ENCODE peak calls at places on chromosomes 11 and 22, in six cellular contexts. X, E, W, V, J and D are unnamed samples.

GRCh38 chr11:83294208-83294607 is 8.0 kb upstream of the CCDC90B start:
- DNase-seq in X (no peak), E (no peak), W (no peak), V (no peak), J (no peak), D (no peak)

GRCh38 chr11:96145163-96145585 is 197.8 kb downstream of the MAML2 start:
- DNase-seq in X (no peak), E (no peak), W (peak; percentile 43), V (no peak), J (peak; percentile 41), D (peak; percentile 33)

GRCh38 chr11:47915407-47916137 is 64.8 kb upstream of the PTPRJ start:
- DNase-seq in X (no peak), E (no peak), W (no peak), V (no peak), J (no peak), D (no peak)

GRCh38 chr22:45889539-45890350 is 87.2 kb downstream of the WNT7B start:
- DNase-seq in X (no peak), E (no peak), W (peak; percentile 29), V (no peak), J (no peak), D (no peak)

GRCh38 chr22:20750461-20751184 is 23.3 kb upstream of the SERPIND1 start:
- DNase-seq in X (no peak), E (peak; percentile 50), W (peak; percentile 92), V (peak; percentile 58), J (peak; percentile 83), D (peak; percentile 73)

GRCh38 chr11:118524356-118524755 is 2.9 kb upstream of the TTC36 start:
- DNase-seq in X (peak; percentile 50), E (no peak), W (no peak), V (no peak), J (no peak), D (no peak)

GRCh38 chr11:94602430-94603372 is 35.5 kb downstream of the PIWIL4 start:
- DNase-seq in X (no peak), E (no peak), W (peak; percentile 86), V (peak; percentile 77), J (peak; percentile 91), D (peak; percentile 86)

GRCh38 chr11:60905551-60906113 is 753 bp downstream of the PRPF19 start:
- DNase-seq in X (no peak), E (no peak), W (peak; percentile 45), V (peak; percentile 53), J (peak; percentile 87), D (peak; percentile 62)

GRCh38 chr22:37379716-37380115 is 47.6 kb downstream of the ELFN2 start:
- DNase-seq in X (no peak), E (no peak), W (no peak), V (no peak), J (no peak), D (no peak)
- H3K4me3 ChIP-seq in X (no peak overlapping the region), E (no peak overlapping the region), W (no peak overlapping the region), V (no peak overlapping the region), J (no peak overlapping the region), D (no peak overlapping the region)

GRCh38 chr11:30452842-30453241 is 129.9 kb downstream of the ARL14EP start:
- DNase-seq in X (no peak), E (no peak), W (no peak), V (no peak), J (no peak), D (no peak)
- TF ChIP-seq CTCF in X (no peak), E (no peak), W (no peak), V (no peak), J (no peak), D (no peak)

GRCh38 chr11:6391548-6392134 is 1.4 kb downstream of the SMPD1 start:
- DNase-seq in X (no peak), E (no peak), W (no peak), V (no peak), J (no peak), D (no peak)
- H3K4me3 ChIP-seq in X (no peak overlapping the region), E (peak overlapping the region; percentile 80), W (peak overlapping the region; percentile 76), V (no peak overlapping the region), J (no peak overlapping the region), D (peak overlapping the region; percentile 85)

GRCh38 chr11:32386770-32387377 is 48.5 kb downstream of the WT1 start:
- DNase-seq in X (peak; percentile 23), E (no peak), W (peak; percentile 65), V (peak; percentile 36), J (peak; percentile 56), D (peak; percentile 84)

GRCh38 chr11:32382339-32383049 is 52.8 kb downstream of the WT1 start:
- DNase-seq in X (no peak), E (no peak), W (peak; percentile 28), V (no peak), J (no peak), D (no peak)

GRCh38 chr11:32388871-32389770 is 46.2 kb downstream of the WT1 start:
- DNase-seq in X (no peak), E (no peak), W (peak; percentile 44), V (no peak), J (no peak), D (peak; percentile 50)

GRCh38 chr11:32390712-32391111 is 44.6 kb downstream of the WT1 start:
- DNase-seq in X (no peak), E (no peak), W (no peak), V (no peak), J (no peak), D (no peak)

GRCh38 chr11:32385998-32386397 is 49.3 kb downstream of the WT1 start:
- DNase-seq in X (no peak), E (no peak), W (peak; percentile 77), V (peak; percentile 76), J (peak; percentile 49), D (peak; percentile 54)
- TF ChIP-seq CTCF in X (peak; percentile 3), E (no peak), W (peak; percentile 83), V (peak; percentile 50), J (peak; percentile 64), D (peak; percentile 66)

DNA sequence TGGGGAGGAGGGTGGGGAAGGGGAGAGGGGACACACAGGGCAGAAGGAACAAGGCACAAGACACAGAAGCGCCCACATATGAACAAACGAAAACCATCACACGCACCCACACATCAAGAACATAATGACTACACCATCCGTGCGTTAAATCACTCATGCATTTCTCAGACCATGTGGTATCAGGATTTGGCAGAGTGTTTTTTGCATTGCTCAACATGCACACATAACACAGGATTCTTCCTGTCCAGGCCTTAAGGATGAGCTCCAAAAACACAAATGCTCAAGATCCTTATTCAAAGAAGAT is 309.5 kb downstream of the CADM1 start:
- DNase-seq in X (no peak), E (no peak), W (peak; percentile 5), V (no peak), J (no peak), D (no peak)
- H3K4me3 ChIP-seq in X (no peak overlapping the region), E (no peak overlapping the region), W (no peak overlapping the region), V (no peak overlapping the region), J (no peak overlapping the region), D (no peak overlapping the region)

DNA sequence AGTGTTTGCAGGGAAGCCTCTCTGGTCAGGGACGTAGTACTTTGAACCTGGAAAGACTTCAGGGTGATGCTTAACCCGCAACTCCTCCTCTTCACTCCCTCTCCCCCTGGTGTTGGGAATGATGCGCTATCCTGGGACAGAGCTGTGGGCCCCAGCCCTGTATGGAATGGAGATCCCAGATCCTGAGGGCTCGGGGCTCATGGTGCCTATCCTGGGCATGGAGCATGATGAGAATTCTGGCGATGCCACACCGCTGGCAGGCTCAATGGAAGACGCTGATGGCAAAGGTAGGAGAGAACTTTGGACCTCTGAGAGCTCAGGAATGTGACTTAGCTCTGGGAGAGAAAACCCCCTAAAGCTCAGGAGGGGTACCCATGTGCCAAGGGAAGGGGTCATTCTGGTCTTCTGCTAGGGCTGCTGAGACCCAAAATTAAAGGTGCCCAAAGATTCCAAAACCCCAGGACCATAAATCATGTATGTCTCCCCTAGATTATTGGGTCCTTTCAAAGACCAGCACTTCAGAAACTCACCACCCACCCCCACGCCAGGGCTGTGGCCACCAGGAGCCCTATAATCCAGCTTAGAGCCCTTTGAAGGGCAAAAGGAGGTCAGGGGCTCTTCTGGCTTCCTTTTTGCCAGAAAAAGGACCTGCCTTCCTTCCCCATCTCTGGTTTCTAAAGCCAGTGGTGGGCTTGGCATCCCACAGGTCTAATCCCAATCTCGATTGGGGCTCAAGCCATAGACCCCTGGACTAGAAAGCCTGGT is 52.5 kb downstream of the BTG4 start:
- DNase-seq in X (no peak), E (no peak), W (no peak), V (no peak), J (no peak), D (no peak)
- TF ChIP-seq CTCF in X (no peak), E (no peak), W (no peak), V (no peak), J (peak; percentile 7), D (peak; percentile 20)

GRCh38 chr11:125372088-125372487 is 124.0 kb downstream of the FEZ1 start:
- DNase-seq in X (no peak), E (no peak), W (no peak), V (no peak), J (no peak), D (no peak)
- H3K4me3 ChIP-seq in X (no peak overlapping the region), E (no peak overlapping the region), W (no peak overlapping the region), V (no peak overlapping the region), J (no peak overlapping the region), D (no peak overlapping the region)

GRCh38 chr11:98455500-98456186 is 565.1 kb upstream of the CNTN5 start:
- DNase-seq in X (no peak), E (no peak), W (no peak), V (no peak), J (no peak), D (no peak)
- TF ChIP-seq CTCF in X (no peak), E (no peak), W (no peak), V (no peak), J (no peak), D (no peak)

DNA sequence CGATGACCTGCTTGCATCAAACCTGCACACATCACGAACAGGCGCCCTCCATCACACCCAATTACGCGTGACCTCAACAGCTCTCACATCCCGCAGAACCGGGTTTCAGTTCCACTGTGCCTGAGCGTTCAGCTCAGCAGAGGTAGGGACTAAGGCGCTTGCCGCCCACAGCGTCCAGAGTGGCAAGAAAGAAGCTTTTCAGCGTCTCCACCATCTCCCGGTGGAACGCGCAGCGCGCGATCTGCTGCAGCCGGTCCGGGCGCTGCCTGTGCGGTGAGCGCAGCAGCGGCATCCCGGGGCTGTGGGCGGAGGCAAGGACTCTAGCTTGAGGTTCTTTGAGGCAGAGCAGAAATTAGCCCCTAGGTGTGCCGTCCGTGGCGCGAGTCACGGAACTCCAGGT is 1.5 kb upstream of the CALCA start:
- DNase-seq in X (no peak), E (no peak), W (peak; percentile 15), V (peak; percentile 44), J (no peak), D (peak; percentile 18)
- H3K4me3 ChIP-seq in X (no peak overlapping the region), E (no peak overlapping the region), W (no peak overlapping the region), V (no peak overlapping the region), J (no peak overlapping the region), D (peak overlapping the region; percentile 42)